ENCODE peak calls at places on chromosomes 4 and X, in four cellular contexts. One of them, this sample, is unnamed. For H3K9me3, the result is how much of the 10 kb centered on the place peaks cover.

GRCh38 chr4:1615786-1616573 is 68.1 kb downstream of the FAM53A start:
- DNase-seq in mammary epithelial cell: no peak
- DNase-seq in CD4-positive, CD25-positive, alpha-beta regulatory T cell: no peak
- DNase-seq in testis: no peak
- DNase-seq in this sample: no peak

GRCh38 chrX:85504381-85504780 is 124.9 kb upstream of the POF1B start:
- DNase-seq in testis: no peak
- DNase-seq in CD4-positive, CD25-positive, alpha-beta regulatory T cell: no peak
- DNase-seq in mammary epithelial cell: no peak
- DNase-seq in this sample: no peak

GRCh38 chr4:29805245-29805644 is 914.9 kb upstream of the PCDH7 start:
- DNase-seq in mammary epithelial cell: no peak
- DNase-seq in testis: peak
- DNase-seq in CD4-positive, CD25-positive, alpha-beta regulatory T cell: no peak
- DNase-seq in this sample: peak

GRCh38 chr4:174214102-174214878 is 69.2 kb downstream of the FBXO8 start:
- DNase-seq in mammary epithelial cell: no peak
- DNase-seq in CD4-positive, CD25-positive, alpha-beta regulatory T cell: peak
- DNase-seq in testis: no peak
- DNase-seq in this sample: no peak

GRCh38 chrX:108699368-108699767 is 37.0 kb downstream of the IRS4 start:
- DNase-seq in CD4-positive, CD25-positive, alpha-beta regulatory T cell: peak
- DNase-seq in testis: no peak
- DNase-seq in mammary epithelial cell: peak
- DNase-seq in this sample: peak

GRCh38 chrX:45850197-45850774 is 649.6 kb upstream of the DIPK2B start:
- DNase-seq in mammary epithelial cell: peak
- DNase-seq in CD4-positive, CD25-positive, alpha-beta regulatory T cell: peak
- DNase-seq in testis: no peak
- DNase-seq in this sample: no peak

GRCh38 chrX:19040373-19040772 is 56.5 kb upstream of the PHKA2 start:
- DNase-seq in testis: no peak
- DNase-seq in mammary epithelial cell: no peak
- DNase-seq in CD4-positive, CD25-positive, alpha-beta regulatory T cell: peak
- DNase-seq in this sample: no peak

GRCh38 chr4:2511645-2512131 is 24.8 kb upstream of the FAM193A start:
- DNase-seq in mammary epithelial cell: no peak
- DNase-seq in CD4-positive, CD25-positive, alpha-beta regulatory T cell: no peak
- DNase-seq in testis: no peak
- DNase-seq in this sample: no peak

GRCh38 chr4:8910822-8911310 is 39.2 kb upstream of the HMX1 start:
- DNase-seq in testis: peak
- DNase-seq in mammary epithelial cell: no peak
- DNase-seq in CD4-positive, CD25-positive, alpha-beta regulatory T cell: no peak
- DNase-seq in this sample: no peak

GRCh38 chrX:49995021-49995731 is 72.8 kb downstream of the CLCN5 start:
- DNase-seq in CD4-positive, CD25-positive, alpha-beta regulatory T cell: no peak
- DNase-seq in testis: no peak
- DNase-seq in mammary epithelial cell: peak
- DNase-seq in this sample: peak

GRCh38 chr4:52685316-52685715 is 26.2 kb upstream of the USP46 start:
- DNase-seq in CD4-positive, CD25-positive, alpha-beta regulatory T cell: no peak
- DNase-seq in testis: no peak
- DNase-seq in mammary epithelial cell: no peak
- DNase-seq in this sample: no peak

GRCh38 chrX:123340691-123341090 is 156.6 kb downstream of the GRIA3 start:
- DNase-seq in mammary epithelial cell: no peak
- DNase-seq in CD4-positive, CD25-positive, alpha-beta regulatory T cell: no peak
- DNase-seq in testis: peak
- DNase-seq in this sample: no peak

GRCh38 chr4:68342139-68342538 is 7.8 kb downstream of the YTHDC1 start:
- DNase-seq in testis: no peak
- DNase-seq in mammary epithelial cell: peak
- DNase-seq in CD4-positive, CD25-positive, alpha-beta regulatory T cell: no peak
- DNase-seq in this sample: no peak

GRCh38 chrX:20067709-20068315 is 48.9 kb downstream of the MAP7D2 start:
- DNase-seq in testis: peak
- DNase-seq in mammary epithelial cell: peak
- DNase-seq in CD4-positive, CD25-positive, alpha-beta regulatory T cell: no peak
- DNase-seq in this sample: no peak

GRCh38 chrX:63426519-63426918 is 75.4 kb upstream of the SPIN4 start:
- DNase-seq in CD4-positive, CD25-positive, alpha-beta regulatory T cell: no peak
- DNase-seq in mammary epithelial cell: no peak
- DNase-seq in testis: no peak
- DNase-seq in this sample: peak

GRCh38 chr4:79964715-79965345 is 108.2 kb downstream of the ANTXR2 start:
- DNase-seq in mammary epithelial cell: no peak
- DNase-seq in CD4-positive, CD25-positive, alpha-beta regulatory T cell: no peak
- DNase-seq in testis: peak
- DNase-seq in this sample: peak

GRCh38 chr4:1638873-1639272 is 45.2 kb downstream of the FAM53A start:
- DNase-seq in testis: no peak
- DNase-seq in CD4-positive, CD25-positive, alpha-beta regulatory T cell: no peak
- DNase-seq in mammary epithelial cell: no peak
- DNase-seq in this sample: no peak

GRCh38 chr4:40307627-40308497 is 27.3 kb upstream of the CHRNA9 start:
- DNase-seq in mammary epithelial cell: no peak
- DNase-seq in testis: no peak
- DNase-seq in CD4-positive, CD25-positive, alpha-beta regulatory T cell: peak
- DNase-seq in this sample: no peak

GRCh38 chrX:334331-334891 is 15.8 kb upstream of the GTPBP6 start:
- DNase-seq in mammary epithelial cell: no peak
- DNase-seq in testis: no peak
- DNase-seq in CD4-positive, CD25-positive, alpha-beta regulatory T cell: no peak
- DNase-seq in this sample: no peak

GRCh38 chr4:6734165-6734786 is 18.3 kb downstream of the BLOC1S4 start:
- DNase-seq in testis: no peak
- DNase-seq in CD4-positive, CD25-positive, alpha-beta regulatory T cell: no peak
- DNase-seq in mammary epithelial cell: no peak
- DNase-seq in this sample: no peak

GRCh38 chr4:5710065-5710961 is 688 bp upstream of the EVC start:
- DNase-seq in CD4-positive, CD25-positive, alpha-beta regulatory T cell: no peak
- DNase-seq in testis: no peak
- DNase-seq in mammary epithelial cell: peak
- DNase-seq in this sample: no peak

GRCh38 chr4:66489370-66489769 is 819.1 kb upstream of the EPHA5 start:
- DNase-seq in mammary epithelial cell: no peak
- DNase-seq in testis: no peak
- DNase-seq in CD4-positive, CD25-positive, alpha-beta regulatory T cell: no peak
- DNase-seq in this sample: no peak

GRCh38 chr4:177220376-177220775 is 89.3 kb upstream of the NEIL3 start:
- DNase-seq in CD4-positive, CD25-positive, alpha-beta regulatory T cell: no peak
- DNase-seq in testis: no peak
- DNase-seq in mammary epithelial cell: peak
- DNase-seq in this sample: no peak

GRCh38 chr4:41095973-41096372 is 118.4 kb downstream of the APBB2 start:
- DNase-seq in CD4-positive, CD25-positive, alpha-beta regulatory T cell: no peak
- DNase-seq in testis: no peak
- DNase-seq in mammary epithelial cell: peak
- DNase-seq in this sample: no peak

GRCh38 chr4:148574941-148575340 is 132.7 kb upstream of the NR3C2 start:
- DNase-seq in CD4-positive, CD25-positive, alpha-beta regulatory T cell: no peak
- DNase-seq in mammary epithelial cell: no peak
- DNase-seq in testis: no peak
- DNase-seq in this sample: no peak

GRCh38 chrX:151985955-151986354 is 11.5 kb upstream of the GABRE start:
- DNase-seq in mammary epithelial cell: peak
- DNase-seq in CD4-positive, CD25-positive, alpha-beta regulatory T cell: no peak
- DNase-seq in testis: no peak
- DNase-seq in this sample: peak

GRCh38 chr4:6221851-6222760 is 21.8 kb upstream of the JAKMIP1 start:
- DNase-seq in CD4-positive, CD25-positive, alpha-beta regulatory T cell: peak
- DNase-seq in testis: peak
- DNase-seq in mammary epithelial cell: peak
- DNase-seq in this sample: peak

GRCh38 chr4:83371936-83372335 is 37.3 kb upstream of the HPSE start:
- DNase-seq in testis: no peak
- DNase-seq in CD4-positive, CD25-positive, alpha-beta regulatory T cell: no peak
- DNase-seq in mammary epithelial cell: no peak
- DNase-seq in this sample: no peak

GRCh38 chr4:183675625-183676024 is 16.5 kb downstream of the TRAPPC11 start:
- DNase-seq in testis: no peak
- DNase-seq in CD4-positive, CD25-positive, alpha-beta regulatory T cell: no peak
- DNase-seq in mammary epithelial cell: no peak
- DNase-seq in this sample: no peak

GRCh38 chrX:3697220-3697684 is 16.2 kb downstream of the PRKX start:
- DNase-seq in mammary epithelial cell: peak
- DNase-seq in CD4-positive, CD25-positive, alpha-beta regulatory T cell: no peak
- DNase-seq in testis: peak
- DNase-seq in this sample: no peak

GRCh38 chrX:111597967-111598366 is 83.0 kb upstream of the ALG13 start:
- DNase-seq in CD4-positive, CD25-positive, alpha-beta regulatory T cell: no peak
- DNase-seq in mammary epithelial cell: no peak
- DNase-seq in testis: no peak
- DNase-seq in this sample: no peak

GRCh38 chrX:11530621-11531020 is 135.1 kb downstream of the ARHGAP6 start:
- DNase-seq in testis: peak
- DNase-seq in CD4-positive, CD25-positive, alpha-beta regulatory T cell: no peak
- DNase-seq in mammary epithelial cell: no peak
- DNase-seq in this sample: no peak

GRCh38 chr4:53476232-53477037 is 99.0 kb downstream of the FIP1L1 start:
- DNase-seq in testis: no peak
- DNase-seq in CD4-positive, CD25-positive, alpha-beta regulatory T cell: no peak
- DNase-seq in mammary epithelial cell: peak
- DNase-seq in this sample: no peak

GRCh38 chrX:77434949-77435348 is 12.2 kb upstream of the FGF16 start:
- DNase-seq in CD4-positive, CD25-positive, alpha-beta regulatory T cell: no peak
- DNase-seq in testis: no peak
- DNase-seq in mammary epithelial cell: no peak
- DNase-seq in this sample: no peak

GRCh38 chr4:185128272-185129119 is 14.6 kb upstream of the SLC25A4 start:
- DNase-seq in CD4-positive, CD25-positive, alpha-beta regulatory T cell: peak
- DNase-seq in testis: peak
- DNase-seq in mammary epithelial cell: peak
- DNase-seq in this sample: peak

GRCh38 chrX:24479924-24480722 is 15.0 kb downstream of the PDK3 start:
- DNase-seq in testis: no peak
- DNase-seq in mammary epithelial cell: no peak
- DNase-seq in CD4-positive, CD25-positive, alpha-beta regulatory T cell: peak
- DNase-seq in this sample: no peak

GRCh38 chrX:154310991-154311541 is 15.5 kb downstream of the TKTL1 start:
- DNase-seq in testis: no peak
- DNase-seq in CD4-positive, CD25-positive, alpha-beta regulatory T cell: no peak
- DNase-seq in mammary epithelial cell: no peak
- DNase-seq in this sample: no peak

GRCh38 chrX:154307207-154307606 is 11.6 kb downstream of the TKTL1 start:
- DNase-seq in mammary epithelial cell: no peak
- DNase-seq in CD4-positive, CD25-positive, alpha-beta regulatory T cell: no peak
- DNase-seq in testis: no peak
- DNase-seq in this sample: peak

GRCh38 chrX:154308108-154308946 is 12.7 kb downstream of the TKTL1 start:
- DNase-seq in CD4-positive, CD25-positive, alpha-beta regulatory T cell: peak
- DNase-seq in testis: peak
- DNase-seq in mammary epithelial cell: peak
- DNase-seq in this sample: peak

GRCh38 chrX:154312116-154312515 is 16.5 kb downstream of the TKTL1 start:
- DNase-seq in CD4-positive, CD25-positive, alpha-beta regulatory T cell: no peak
- DNase-seq in mammary epithelial cell: no peak
- DNase-seq in testis: no peak
- DNase-seq in this sample: no peak

GRCh38 chrX:154309041-154309775 is 13.6 kb downstream of the TKTL1 start:
- DNase-seq in mammary epithelial cell: no peak
- DNase-seq in CD4-positive, CD25-positive, alpha-beta regulatory T cell: no peak
- DNase-seq in testis: no peak
- DNase-seq in this sample: no peak
- H3K9me3 ChIP-seq in mammary epithelial cell: under half
- H3K9me3 ChIP-seq in CD4-positive, CD25-positive, alpha-beta regulatory T cell: under half
- H3K9me3 ChIP-seq in testis: under half
- H3K9me3 ChIP-seq in this sample: under half

GRCh38 chrX:1449581-1450149 is 3.0 kb downstream of the ASMTL start:
- DNase-seq in mammary epithelial cell: no peak
- DNase-seq in CD4-positive, CD25-positive, alpha-beta regulatory T cell: no peak
- DNase-seq in testis: no peak
- DNase-seq in this sample: no peak
- H3K9me3 ChIP-seq in mammary epithelial cell: under half
- H3K9me3 ChIP-seq in CD4-positive, CD25-positive, alpha-beta regulatory T cell: under half
- H3K9me3 ChIP-seq in testis: under half
- H3K9me3 ChIP-seq in this sample: under half

GRCh38 chrX:32874839-32875238 is 336.5 kb downstream of the DMD start:
- DNase-seq in mammary epithelial cell: no peak
- DNase-seq in CD4-positive, CD25-positive, alpha-beta regulatory T cell: no peak
- DNase-seq in testis: no peak
- DNase-seq in this sample: no peak

GRCh38 chrX:32871636-32872035 is 339.7 kb downstream of the DMD start:
- DNase-seq in mammary epithelial cell: peak
- DNase-seq in testis: no peak
- DNase-seq in CD4-positive, CD25-positive, alpha-beta regulatory T cell: no peak
- DNase-seq in this sample: peak

GRCh38 chrX:32873786-32874185 is 337.6 kb downstream of the DMD start:
- DNase-seq in CD4-positive, CD25-positive, alpha-beta regulatory T cell: no peak
- DNase-seq in testis: no peak
- DNase-seq in mammary epithelial cell: peak
- DNase-seq in this sample: no peak

GRCh38 chrX:32877592-32877991 is 333.8 kb downstream of the DMD start:
- DNase-seq in CD4-positive, CD25-positive, alpha-beta regulatory T cell: no peak
- DNase-seq in testis: no peak
- DNase-seq in mammary epithelial cell: peak
- DNase-seq in this sample: no peak
- H3K9me3 ChIP-seq in CD4-positive, CD25-positive, alpha-beta regulatory T cell: under half
- H3K9me3 ChIP-seq in testis: under half
- H3K9me3 ChIP-seq in mammary epithelial cell: under half
- H3K9me3 ChIP-seq in this sample: under half

DNA sequence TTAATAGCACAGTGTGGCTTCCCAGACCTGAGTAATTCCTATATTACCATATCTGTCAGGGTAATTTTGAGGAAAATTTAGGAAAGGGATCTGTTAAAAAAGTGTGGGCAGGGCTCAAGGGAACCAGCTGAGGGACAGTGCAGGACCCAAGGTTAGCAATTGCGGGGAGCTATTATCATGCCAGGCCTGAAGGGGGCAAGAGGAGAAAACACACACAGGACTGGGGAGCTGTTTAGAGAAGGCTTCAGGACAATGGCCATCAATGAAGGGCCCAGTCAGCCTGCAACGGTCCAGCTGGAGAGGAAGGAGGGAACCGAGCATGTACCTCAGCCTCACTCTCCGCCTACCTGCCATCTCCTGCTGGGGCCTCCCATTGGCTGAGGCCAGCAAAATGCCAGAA is 19.0 kb upstream of the NHS start:
- DNase-seq in mammary epithelial cell: no peak
- DNase-seq in CD4-positive, CD25-positive, alpha-beta regulatory T cell: no peak
- DNase-seq in testis: no peak
- DNase-seq in this sample: no peak
- H3K9me3 ChIP-seq in mammary epithelial cell: under half
- H3K9me3 ChIP-seq in CD4-positive, CD25-positive, alpha-beta regulatory T cell: under half
- H3K9me3 ChIP-seq in testis: under half
- H3K9me3 ChIP-seq in this sample: under half

DNA sequence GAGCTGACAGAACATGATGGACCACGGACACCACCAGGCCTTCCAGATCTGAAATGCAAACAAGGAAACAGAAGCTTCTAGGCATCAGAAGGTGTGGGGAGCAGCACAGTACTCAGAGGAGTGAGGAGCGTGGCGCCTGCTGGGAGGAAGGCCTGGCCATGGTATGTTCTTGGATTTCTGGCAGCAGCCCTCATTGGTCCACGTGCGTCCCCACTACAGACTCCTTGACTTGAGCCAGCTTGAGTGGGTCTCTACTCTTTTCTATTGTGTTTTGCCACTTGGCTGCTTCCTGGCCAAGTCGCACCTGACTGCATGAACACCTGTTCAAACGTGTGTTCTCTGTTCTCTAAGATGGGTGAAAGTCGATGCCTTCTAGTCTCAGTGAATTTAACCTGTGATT is 18.0 kb downstream of the ZNF275 start:
- DNase-seq in testis: no peak
- DNase-seq in mammary epithelial cell: no peak
- DNase-seq in CD4-positive, CD25-positive, alpha-beta regulatory T cell: no peak
- DNase-seq in this sample: no peak
- H3K9me3 ChIP-seq in testis: under half
- H3K9me3 ChIP-seq in mammary epithelial cell: under half
- H3K9me3 ChIP-seq in CD4-positive, CD25-positive, alpha-beta regulatory T cell: under half
- H3K9me3 ChIP-seq in this sample: under half